ENCODE peak calls at places on chromosomes 11 and 22, in eight cellular contexts. U, K, C, O, B, A, X and N are unnamed samples.

GRCh38 chr11:33311680-33312079 is 54.5 kb downstream of the HIPK3 start:
- DNase-seq in U (no peak), K (no peak), C (no peak), O (no peak), B (no peak), A (no peak), X (no peak), N (no peak)

GRCh38 chr22:49930596-49931412 is 12.4 kb downstream of the CRELD2 start:
- DNase-seq in U (peak), K (no peak), C (peak), O (no peak), B (peak), A (peak), X (peak), N (peak)

GRCh38 chr11:31643831-31644230 is 134.3 kb downstream of the ELP4 start:
- DNase-seq in U (no peak), K (no peak), C (no peak), O (no peak), B (no peak), A (no peak), X (no peak), N (no peak)

GRCh38 chr11:96188625-96189006 is 154.4 kb downstream of the MAML2 start:
- DNase-seq in U (no peak), K (no peak), C (no peak), O (no peak), B (peak), A (no peak), X (no peak), N (no peak)

GRCh38 chr11:27423125-27423524 is 49.5 kb downstream of the LGR4 start:
- DNase-seq in U (peak), K (no peak), C (no peak), O (peak), B (no peak), A (no peak), X (no peak), N (no peak)

GRCh38 chr22:39545310-39546063 is 12.9 kb upstream of the RPS19BP1 start:
- DNase-seq in U (no peak), K (peak), C (peak), O (no peak), B (no peak), A (peak), X (no peak), N (peak)

GRCh38 chr22:32796865-32797573 is 4.5 kb upstream of the TIMP3 start:
- DNase-seq in U (peak), K (no peak), C (peak), O (no peak), B (peak), A (peak), X (peak), N (peak)

GRCh38 chr11:95067828-95068244 is 1.1 kb downstream of the SRSF8 start:
- DNase-seq in U (no peak), K (no peak), C (no peak), O (no peak), B (no peak), A (no peak), X (peak), N (peak)

GRCh38 chr11:43921561-43922294 is 20.7 kb upstream of the C11orf96 start:
- DNase-seq in U (no peak), K (no peak), C (no peak), O (no peak), B (no peak), A (no peak), X (no peak), N (no peak)

GRCh38 chr11:19905280-19905853 is 192.7 kb downstream of the NAV2 start:
- DNase-seq in U (no peak), K (no peak), C (no peak), O (no peak), B (no peak), A (no peak), X (no peak), N (no peak)

GRCh38 chr22:50739279-50739691 is 1.3 kb downstream of the ACR start:
- DNase-seq in U (no peak), K (no peak), C (no peak), O (no peak), B (no peak), A (peak), X (no peak), N (no peak)

GRCh38 chr11:88315981-88316441 is 21.5 kb downstream of the CTSC start:
- DNase-seq in U (no peak), K (no peak), C (no peak), O (no peak), B (no peak), A (no peak), X (no peak), N (no peak)

GRCh38 chr11:115303304-115303703 is 200.9 kb downstream of the CADM1 start:
- DNase-seq in U (no peak), K (no peak), C (no peak), O (no peak), B (no peak), A (no peak), X (no peak), N (no peak)

GRCh38 chr11:100105605-100106358 is 581.3 kb upstream of the ARHGAP42 start:
- DNase-seq in U (no peak), K (no peak), C (no peak), O (no peak), B (no peak), A (no peak), X (no peak), N (no peak)

GRCh38 chr22:22429374-22430108 is 79.0 kb downstream of the ZNF280B start:
- DNase-seq in U (no peak), K (no peak), C (no peak), O (no peak), B (no peak), A (no peak), X (no peak), N (no peak)

GRCh38 chr11:67289651-67290479 is 762 bp downstream of the ANKRD13D start:
- DNase-seq in U (peak), K (no peak), C (no peak), O (no peak), B (no peak), A (no peak), X (no peak), N (no peak)

GRCh38 chr22:50251472-50252054 is 498 bp upstream of the HDAC10 start:
- DNase-seq in U (no peak), K (no peak), C (no peak), O (no peak), B (no peak), A (no peak), X (no peak), N (no peak)

GRCh38 chr11:126601550-126602215 is 246.2 kb downstream of the ST3GAL4 start:
- DNase-seq in U (no peak), K (no peak), C (no peak), O (no peak), B (no peak), A (no peak), X (no peak), N (no peak)

GRCh38 chr22:44686873-44687600 is 15.0 kb upstream of the PRR5 start:
- DNase-seq in U (no peak), K (no peak), C (no peak), O (no peak), B (no peak), A (no peak), X (no peak), N (no peak)

GRCh38 chr11:125925247-125925740 is 20.6 kb upstream of the VSIG10L2 start:
- DNase-seq in U (no peak), K (no peak), C (no peak), O (no peak), B (no peak), A (no peak), X (no peak), N (no peak)

GRCh38 chr11:13053255-13053917 is 44.3 kb downstream of the RASSF10 start:
- DNase-seq in U (no peak), K (no peak), C (no peak), O (no peak), B (no peak), A (no peak), X (no peak), N (no peak)